ENCODE peak calls at places on chromosomes 1 and 21, in eight cellular contexts. B, V, E, Q, X, H, O and P are unnamed samples.

GRCh38 chr1:199684686-199685273 is 342.7 kb upstream of the NR5A2 start:
- DNase-seq in O (no peak), X (no peak), V (peak; percentile 30), E (peak; percentile 29), B (peak; percentile 61), Q (no peak), H (peak; percentile 70), P (no peak)

GRCh38 chr21:41260428-41260827 is 56.2 kb upstream of the FAM3B start:
- DNase-seq in H (no peak), B (no peak), E (no peak), X (no peak), V (no peak), O (no peak), Q (no peak), P (no peak)

GRCh38 chr1:6019166-6019845 is 26.4 kb upstream of the KCNAB2 start:
- DNase-seq in X (no peak), E (no peak), Q (no peak), H (no peak), V (no peak), B (no peak), O (no peak), P (no peak)

GRCh38 chr1:25556791-25557476 is 13.5 kb downstream of the LDLRAP1 start:
- DNase-seq in X (no peak), H (peak; percentile 59), V (no peak), B (no peak), Q (peak; percentile 51), O (no peak), E (peak; percentile 26), P (peak; percentile 31)

GRCh38 chr1:86704972-86705632 is 726 bp downstream of the SH3GLB1 start:
- DNase-seq in V (no peak), H (peak; percentile 50), O (peak; percentile 31), E (peak; percentile 53), Q (peak; percentile 34), X (no peak), B (no peak), P (no peak)

GRCh38 chr21:42113926-42114409 is 42.9 kb downstream of the UMODL1 start:
- DNase-seq in H (peak; percentile 45), Q (no peak), B (no peak), V (no peak), X (no peak), E (no peak), O (no peak), P (no peak)

GRCh38 chr1:234853906-234854647 is 244.1 kb upstream of the IRF2BP2 start:
- DNase-seq in B (no peak), X (no peak), O (no peak), E (no peak), V (no peak), H (no peak), Q (no peak), P (no peak)

GRCh38 chr1:7299329-7299799 is 471.7 kb upstream of the VAMP3 start:
- DNase-seq in B (peak; percentile 82), V (peak; percentile 98), Q (no peak), X (no peak), H (no peak), O (peak; percentile 25), E (no peak), P (peak; percentile 29)

DNA sequence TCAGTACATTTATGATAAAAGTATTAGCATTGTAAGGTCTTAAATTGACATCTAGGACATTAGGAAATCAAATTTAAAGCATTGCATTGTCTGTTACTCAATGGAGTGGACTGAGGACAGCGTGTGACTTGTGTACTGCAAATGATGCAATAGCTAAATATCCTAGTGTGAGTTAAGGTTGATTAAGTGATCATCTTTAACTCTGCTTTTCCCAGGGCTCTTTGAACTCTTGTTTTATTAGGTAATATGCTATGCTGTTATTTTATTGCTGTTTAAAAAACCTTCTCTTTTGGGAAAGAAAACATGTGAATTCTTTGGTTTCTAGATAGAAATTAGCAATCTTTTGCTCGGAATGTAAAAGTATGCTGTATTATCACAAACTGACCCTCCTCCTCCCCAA is 38.6 kb downstream of the NFIA start:
- DNase-seq in O (no peak), B (no peak), Q (no peak), X (no peak), E (no peak), V (no peak), H (no peak), P (no peak)
- H3K27ac ChIP-seq in O (peak overlapping the region; percentile 56), B (peak overlapping the region; percentile 55), Q (no peak overlapping the region), X (peak overlapping the region; percentile 60), E (no peak overlapping the region), V (no peak overlapping the region), H (no peak overlapping the region), P (peak overlapping the region; percentile 31)

GRCh38 chr21:39502631-39503030 is 50.9 kb downstream of the SH3BGR start:
- DNase-seq in B (no peak), V (no peak), O (no peak), Q (no peak), H (no peak), E (no peak), X (no peak), P (no peak)
- H3K27ac ChIP-seq in B (no peak overlapping the region), V (no peak overlapping the region), O (no peak overlapping the region), Q (no peak overlapping the region), H (no peak overlapping the region), E (no peak overlapping the region), X (no peak overlapping the region), P (no peak overlapping the region)

GRCh38 chr1:204565617-204566582 is 49.7 kb downstream of the MDM4 start:
- DNase-seq in B (peak; percentile 61), E (peak; percentile 64), H (peak; percentile 94), V (peak; percentile 53), O (no peak), X (no peak), Q (peak; percentile 52), P (no peak)
- H3K27ac ChIP-seq in B (peak overlapping the region; percentile 41), E (no peak overlapping the region), H (peak overlapping the region; percentile 36), V (no peak overlapping the region), O (no peak overlapping the region), X (no peak overlapping the region), Q (no peak overlapping the region), P (no peak overlapping the region)

DNA sequence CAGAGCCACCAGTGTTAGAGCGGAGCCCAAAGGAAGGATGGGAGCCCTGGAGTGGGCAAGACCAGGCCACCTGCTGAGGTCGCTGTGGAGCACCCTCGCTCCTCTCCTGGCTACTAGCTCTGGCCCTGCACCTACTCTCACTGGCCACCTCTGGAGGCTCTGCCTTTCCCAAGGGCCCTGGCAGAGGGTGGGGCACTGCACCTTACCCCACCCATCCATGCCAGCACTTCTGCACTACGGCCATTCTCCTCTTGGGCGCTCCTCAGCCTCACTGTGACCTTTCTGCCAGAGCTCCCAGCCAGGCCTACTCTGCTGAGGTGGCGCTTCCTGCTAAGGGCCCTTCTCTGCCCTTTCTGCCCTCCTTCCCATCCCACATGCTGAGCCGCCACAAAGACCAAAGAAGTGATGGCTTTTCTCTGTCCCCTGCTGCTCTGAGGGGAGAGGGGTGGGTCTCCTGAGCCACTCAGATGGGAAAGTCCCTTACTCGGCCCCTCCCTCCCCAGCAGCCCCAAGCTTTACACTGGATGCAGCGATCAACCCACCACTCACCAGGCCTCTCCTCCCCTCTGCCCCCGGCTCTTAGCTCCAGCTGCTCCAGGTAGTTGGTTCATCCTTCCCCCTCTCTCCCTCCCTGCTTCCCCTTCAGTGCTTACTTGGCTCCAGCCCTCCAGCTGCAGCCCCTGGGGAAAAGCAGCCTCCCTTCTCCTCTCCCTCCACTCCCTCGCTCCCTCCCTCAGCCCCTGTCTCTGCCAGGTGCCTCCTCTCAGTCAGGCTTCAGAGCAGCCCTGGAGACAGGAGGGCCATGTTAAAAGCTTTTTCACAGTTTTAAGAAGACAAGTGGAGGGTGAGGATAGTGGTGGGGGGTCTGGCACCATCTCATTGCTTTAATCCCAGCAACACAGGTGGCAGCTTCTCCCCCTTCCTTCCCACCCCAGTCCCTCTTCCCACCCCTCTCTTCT is 14.8 kb upstream of the TMEM222 start:
- DNase-seq in V (no peak), X (no peak), Q (no peak), E (no peak), H (no peak), O (no peak), B (no peak), P (no peak)
- H3K27ac ChIP-seq in V (no peak overlapping the region), X (no peak overlapping the region), Q (no peak overlapping the region), E (no peak overlapping the region), H (no peak overlapping the region), O (no peak overlapping the region), B (no peak overlapping the region), P (no peak overlapping the region)

GRCh38 chr21:36479415-36480402 is at the start of gene CLDN14:
- DNase-seq in E (no peak), O (no peak), X (no peak), B (no peak), Q (no peak), H (no peak), V (no peak), P (no peak)

GRCh38 chr21:36478941-36479340 is 981 bp downstream of the CLDN14 start:
- DNase-seq in H (no peak), E (no peak), Q (no peak), X (no peak), B (no peak), O (no peak), V (no peak), P (no peak)

GRCh38 chr21:36481639-36482038 is 1.7 kb upstream of the CLDN14 start:
- DNase-seq in B (no peak), Q (no peak), V (no peak), H (no peak), X (no peak), E (no peak), O (no peak), P (no peak)

GRCh38 chr21:36482181-36482580 is 2.3 kb upstream of the CLDN14 start:
- DNase-seq in B (no peak), Q (no peak), V (no peak), X (no peak), E (no peak), O (no peak), H (no peak), P (no peak)

DNA sequence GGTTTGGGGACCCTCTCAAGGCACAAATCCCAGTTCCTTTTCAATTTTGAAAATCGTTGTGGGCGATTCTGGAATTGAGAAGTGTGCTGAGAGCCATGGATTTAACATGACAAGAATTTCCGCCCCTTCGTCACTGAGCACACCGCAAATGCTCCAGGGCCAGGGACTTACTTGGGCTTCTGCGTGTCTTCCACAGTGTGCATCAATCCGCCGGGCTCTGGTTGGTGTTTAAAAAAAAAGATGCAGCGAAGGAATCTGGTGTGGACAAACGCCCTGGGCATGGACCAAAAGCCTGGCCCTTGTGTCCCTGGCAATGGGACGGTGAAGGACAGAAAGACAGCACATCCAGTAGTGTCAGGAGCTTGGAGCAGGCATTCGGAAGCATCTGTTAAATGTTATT is 696 bp upstream of the CLDN14 start:
- DNase-seq in X (no peak), H (no peak), V (no peak), E (no peak), B (no peak), Q (no peak), O (no peak), P (no peak)
- H3K27ac ChIP-seq in X (no peak overlapping the region), H (no peak overlapping the region), V (no peak overlapping the region), E (no peak overlapping the region), B (no peak overlapping the region), Q (no peak overlapping the region), O (no peak overlapping the region), P (no peak overlapping the region)

GRCh38 chr1:55203064-55203463 is 12.1 kb downstream of the USP24 start:
- DNase-seq in V (no peak), Q (no peak), H (no peak), E (no peak), X (no peak), O (no peak), B (no peak), P (no peak)
- H3K27ac ChIP-seq in V (no peak overlapping the region), Q (no peak overlapping the region), H (no peak overlapping the region), E (no peak overlapping the region), X (no peak overlapping the region), O (no peak overlapping the region), B (no peak overlapping the region), P (no peak overlapping the region)

GRCh38 chr1:209430107-209430506 is 153.4 kb upstream of the CAMK1G start:
- DNase-seq in E (no peak), V (no peak), O (no peak), X (no peak), B (no peak), H (peak; percentile 53), Q (no peak), P (no peak)
- H3K27ac ChIP-seq in E (no peak overlapping the region), V (no peak overlapping the region), O (no peak overlapping the region), X (peak overlapping the region; percentile 75), B (no peak overlapping the region), H (peak overlapping the region; percentile 98), Q (no peak overlapping the region), P (peak overlapping the region; percentile 100)